ENCODE peak calls at places on chromosome 16, in seven cellular contexts. S is lung; C is stimulated activated CD8-positive, alpha-beta memory T cell treated with anti-CD3 and anti-CD28 coated beads, Interleukin-4, amount 100 ng/mL, for 1 hour; O is neural progenitor cell; M is activated CD4-positive, alpha-beta T cell treated with anti-CD3 and anti-CD28 coated beads for 24 hours; Q is AG09319; Y is activated naive CD4-positive, alpha-beta T cell. U is an unnamed sample.

GRCh38 chr16:64478258-64478906 is 643.5 kb downstream of the CDH11 start:
- DNase-seq in Y (no peak), O (no peak), C (no peak), S (peak; percentile 53), M (no peak), Q (no peak), U (no peak)

GRCh38 chr16:11759163-11759834 is 16.6 kb upstream of the TXNDC11 start:
- DNase-seq in O (no peak), Y (no peak), Q (no peak), S (no peak), C (no peak), M (no peak), U (no peak)

GRCh38 chr16:52929478-52929877 is 123.2 kb downstream of the CHD9NB start:
- DNase-seq in O (no peak), Q (no peak), Y (no peak), C (no peak), M (no peak), S (no peak), U (no peak)

GRCh38 chr16:23252310-23252709 is 49.8 kb upstream of the SCNN1B start:
- DNase-seq in O (no peak), C (no peak), Q (no peak), M (no peak), S (no peak), Y (no peak), U (no peak)

GRCh38 chr16:48901712-48902374 is 291.9 kb upstream of the N4BP1 start:
- DNase-seq in Y (no peak), Q (no peak), S (no peak), C (no peak), M (no peak), O (peak; percentile 30), U (peak; percentile 51)

GRCh38 chr16:89049484-89050118 is 44.1 kb upstream of the ACSF3 start:
- DNase-seq in M (no peak), Q (no peak), S (no peak), Y (no peak), O (no peak), C (no peak), U (no peak)

GRCh38 chr16:66367968-66368891 is 1.7 kb downstream of the CDH5 start:
- DNase-seq in Y (no peak), S (no peak), Q (no peak), M (no peak), O (peak; percentile 44), C (no peak), U (no peak)

GRCh38 chr16:64089697-64090096 is 1032.2 kb downstream of the CDH11 start:
- DNase-seq in Q (no peak), C (no peak), Y (no peak), O (peak; percentile 66), S (no peak), M (no peak), U (peak; percentile 59)

GRCh38 chr16:89435051-89435450 is 55.3 kb downstream of the ANKRD11 start:
- DNase-seq in S (no peak), O (no peak), Y (no peak), Q (no peak), C (no peak), M (no peak), U (no peak)

GRCh38 chr16:3963203-3963602 is 82.7 kb upstream of the CREBBP start:
- DNase-seq in Y (peak; percentile 7), C (no peak), Q (no peak), S (no peak), O (no peak), M (no peak), U (no peak)

GRCh38 chr16:89020925-89021595 is 44.1 kb upstream of the CBFA2T3 start:
- DNase-seq in O (no peak), S (no peak), Y (no peak), Q (no peak), M (no peak), C (no peak), U (no peak)

GRCh38 chr16:49650603-49651002 is 205.3 kb downstream of the ZNF423 start:
- DNase-seq in O (no peak), Q (no peak), S (no peak), M (no peak), Y (no peak), C (no peak), U (no peak)

GRCh38 chr16:22120440-22120839 is 28.1 kb downstream of the VWA3A start:
- DNase-seq in Y (no peak), O (no peak), Q (no peak), C (no peak), S (no peak), M (no peak), U (no peak)

GRCh38 chr16:3007059-3007956 is 5.4 kb upstream of the CLDN9 start:
- DNase-seq in O (no peak), M (no peak), Y (no peak), S (no peak), C (no peak), Q (no peak), U (no peak)

GRCh38 chr16:84574191-84574590 is 43.7 kb downstream of the COTL1 start:
- DNase-seq in Y (no peak), C (no peak), Q (no peak), M (no peak), S (no peak), O (no peak), U (no peak)

GRCh38 chr16:10003486-10003885 is 178.7 kb downstream of the GRIN2A start:
- DNase-seq in M (no peak), O (no peak), C (no peak), S (no peak), Y (no peak), Q (no peak), U (no peak)

GRCh38 chr16:75931970-75932369 is 205.7 kb upstream of the CPHXL start:
- DNase-seq in S (no peak), Q (no peak), M (no peak), Y (no peak), C (no peak), O (no peak), U (no peak)

GRCh38 chr16:50846511-50846910 is 104.6 kb downstream of the CYLD start:
- DNase-seq in C (no peak), O (no peak), Y (no peak), Q (no peak), M (no peak), S (peak; percentile 13), U (no peak)

GRCh38 chr16:56355786-56356275 is 69.5 kb downstream of the AMFR start:
- DNase-seq in Q (no peak), M (no peak), Y (no peak), O (no peak), C (no peak), S (no peak), U (no peak)

GRCh38 chr16:11570796-11571195 is 15.9 kb downstream of the LITAF start:
- DNase-seq in Q (no peak), C (no peak), O (no peak), M (no peak), S (no peak), Y (no peak), U (no peak)

GRCh38 chr16:64406661-64407267 is 715.1 kb downstream of the CDH11 start:
- DNase-seq in Y (no peak), S (no peak), M (no peak), O (peak; percentile 7), Q (no peak), C (no peak), U (peak; percentile 54)

GRCh38 chr16:67965668-67966548 is 2.5 kb downstream of the SLC12A4 start:
- DNase-seq in Q (no peak), Y (no peak), M (no peak), O (no peak), C (no peak), S (no peak), U (peak; percentile 64)

GRCh38 chr16:23026777-23027362 is 122.4 kb downstream of the USP31 start:
- DNase-seq in M (no peak), Q (no peak), S (no peak), O (peak; percentile 82), Y (no peak), C (no peak), U (no peak)

GRCh38 chr16:1678500-1679098 is 520 bp downstream of the JPT2 start:
- DNase-seq in Y (no peak), S (peak; percentile 38), C (peak; percentile 8), O (peak; percentile 41), Q (no peak), M (peak; percentile 27), U (peak; percentile 37)

GRCh38 chr16:3776316-3776715 is 59.0 kb upstream of the TRAP1 start:
- DNase-seq in Y (no peak), C (no peak), O (no peak), S (peak; percentile 86), Q (no peak), M (no peak), U (no peak)

GRCh38 chr16:15874745-15875314 is 13.6 kb downstream of the CEP20 start:
- DNase-seq in C (no peak), M (no peak), Y (no peak), O (peak; percentile 70), Q (peak; percentile 45), S (peak; percentile 39), U (peak; percentile 60)

GRCh38 chr16:57544129-57544653 is 1.7 kb downstream of the ADGRG5 start:
- DNase-seq in S (no peak), C (no peak), M (no peak), Y (no peak), O (no peak), Q (no peak), U (no peak)

GRCh38 chr16:23128056-23128455 is 21.2 kb downstream of the USP31 start:
- DNase-seq in Y (no peak), Q (no peak), O (no peak), M (no peak), C (no peak), S (no peak), U (no peak)

GRCh38 chr16:76931186-76931585 is 259.8 kb upstream of the MON1B start:
- DNase-seq in M (no peak), S (no peak), Y (no peak), C (no peak), O (no peak), Q (no peak), U (no peak)

GRCh38 chr16:11156401-11156800 is 99.6 kb downstream of the SOCS1 start:
- DNase-seq in M (no peak), Y (no peak), Q (no peak), O (no peak), S (no peak), C (no peak), U (peak; percentile 67)

GRCh38 chr16:75618782-75619181 is 4.3 kb downstream of the ADAT1 start:
- DNase-seq in O (no peak), C (no peak), S (no peak), Y (no peak), M (no peak), Q (no peak), U (no peak)

GRCh38 chr16:72939247-72939646 is 108.7 kb downstream of the ZFHX3 start:
- DNase-seq in S (no peak), C (no peak), O (no peak), M (no peak), Q (no peak), Y (no peak), U (no peak)

GRCh38 chr16:2835638-2836493 is 5.8 kb downstream of the ZG16B start:
- DNase-seq in Q (peak; percentile 48), S (peak; percentile 84), O (no peak), M (no peak), C (no peak), Y (no peak), U (no peak)

GRCh38 chr16:48113471-48113870 is 42.3 kb downstream of the ABCC12 start:
- DNase-seq in Y (no peak), C (no peak), Q (no peak), O (peak; percentile 29), M (no peak), S (no peak), U (peak; percentile 35)

GRCh38 chr16:70750893-70751467 is 50.0 kb downstream of the VAC14 start:
- DNase-seq in M (no peak), C (no peak), S (peak; percentile 82), Y (no peak), O (no peak), Q (peak; percentile 69), U (no peak)

U was measured in WERI-Rb-1.